ENCODE peak calls at places on chromosome 14, in four cellular contexts. K is IMR-90, W is fibroblast of lung, T is OCI-LY7. D is an unnamed sample.

GRCh38 chr14:54487771-54488170 is 1.0 kb downstream of the GMFB start:
- DNase-seq in W (peak; percentile 65), K (peak; percentile 53), T (no peak), D (no peak)

GRCh38 chr14:61375218-61375617 is 53.8 kb downstream of the PRKCH start:
- DNase-seq in K (no peak), W (no peak), T (no peak), D (no peak)

GRCh38 chr14:24941719-24942118 is 108.2 kb downstream of the STXBP6 start:
- DNase-seq in K (no peak), T (peak; percentile 47), W (no peak), D (peak; percentile 5)

GRCh38 chr14:105022276-105022670 is 1.4 kb upstream of the CDCA4 start:
- DNase-seq in T (no peak), W (no peak), K (no peak), D (no peak)

GRCh38 chr14:26163761-26164160 is 434.1 kb downstream of the NOVA1 start:
- DNase-seq in T (no peak), W (peak; percentile 39), K (peak; percentile 20), D (no peak)

GRCh38 chr14:90508536-90509254 is 111.9 kb downstream of the CALM1 start:
- DNase-seq in T (no peak), K (no peak), W (no peak), D (no peak)

GRCh38 chr14:79745046-79745445 is 466.3 kb downstream of the DIO2 start:
- DNase-seq in T (no peak), W (no peak), K (peak; percentile 16), D (no peak)

GRCh38 chr14:38867561-38868150 is 235.4 kb downstream of the SEC23A start:
- DNase-seq in W (peak; percentile 70), K (peak; percentile 79), T (peak; percentile 76), D (peak; percentile 67)

GRCh38 chr14:20417250-20418186 is 4.2 kb upstream of the TEP1 start:
- DNase-seq in T (peak; percentile 23), K (no peak), W (no peak), D (no peak)

GRCh38 chr14:20631821-20632389 is 9.6 kb downstream of the OR6S1 start:
- DNase-seq in T (no peak), K (peak; percentile 56), W (peak; percentile 49), D (no peak)

GRCh38 chr14:98189077-98189476 is 1082.9 kb downstream of the BCL11B start:
- DNase-seq in T (no peak), W (no peak), K (no peak), D (peak; percentile 78)

GRCh38 chr14:28375295-28375694 is 391.3 kb upstream of the FOXG1 start:
- DNase-seq in K (no peak), T (no peak), W (peak; percentile 56), D (peak; percentile 4)

GRCh38 chr14:32432813-32433538 is 103.9 kb downstream of the AKAP6 start:
- DNase-seq in K (no peak), W (no peak), T (no peak), D (no peak)

GRCh38 chr14:105474478-105475268 is at the start of gene CRIP2:
- DNase-seq in T (no peak), K (peak; percentile 10), W (peak; percentile 41), D (no peak)

GRCh38 chr14:63551338-63551737 is 8.2 kb upstream of the PPP2R5E start:
- DNase-seq in T (no peak), K (peak; percentile 69), W (peak; percentile 25), D (no peak)

GRCh38 chr14:104872469-104873341 is 7.6 kb downstream of the CEP170B start:
- DNase-seq in K (peak; percentile 37), W (peak; percentile 52), T (no peak), D (no peak)

GRCh38 chr14:20164462-20164861 is 25.8 kb downstream of the OR4N5 start:
- DNase-seq in K (no peak), W (no peak), T (no peak), D (no peak)

GRCh38 chr14:75515631-75515999 is 6.7 kb upstream of the BATF start:
- DNase-seq in T (peak; percentile 29), K (no peak), W (no peak), D (no peak)

GRCh38 chr14:59271734-59272133 is 83.3 kb downstream of the DAAM1 start:
- DNase-seq in T (no peak), W (peak; percentile 61), K (peak; percentile 39), D (no peak)

GRCh38 chr14:34050606-34051005 is 99.7 kb upstream of the EGLN3 start:
- DNase-seq in W (peak; percentile 75), T (no peak), K (no peak), D (no peak)

GRCh38 chr14:61452452-61452851 is 131.1 kb downstream of the PRKCH start:
- DNase-seq in W (no peak), T (no peak), K (no peak), D (peak; percentile 92)

GRCh38 chr14:41604793-41605534 is 1.7 kb upstream of the LRFN5 start:
- DNase-seq in W (peak; percentile 89), K (peak; percentile 86), T (no peak), D (no peak)

GRCh38 chr14:59482471-59483331 is 1.5 kb downstream of the L3HYPDH start:
- DNase-seq in W (peak; percentile 95), T (no peak), K (peak; percentile 95), D (no peak)

GRCh38 chr14:79294506-79294905 is 916.8 kb downstream of the DIO2 start:
- DNase-seq in T (no peak), K (peak; percentile 55), W (peak; percentile 53), D (no peak)

GRCh38 chr14:57983235-57983634 is 117.3 kb upstream of the SLC35F4 start:
- DNase-seq in W (no peak), T (no peak), K (no peak), D (no peak)

GRCh38 chr14:102234331-102235264 is 70.4 kb downstream of the MOK start:
- DNase-seq in W (peak; percentile 11), K (no peak), T (no peak), D (no peak)

GRCh38 chr14:31232081-31232480 is 24.5 kb upstream of the HECTD1 start:
- DNase-seq in K (no peak), W (no peak), T (no peak), D (no peak)

GRCh38 chr14:31228533-31228932 is 20.9 kb upstream of the HECTD1 start:
- DNase-seq in T (no peak), K (no peak), W (peak; percentile 9), D (no peak)

GRCh38 chr14:31229009-31229408 is 21.4 kb upstream of the HECTD1 start:
- DNase-seq in T (no peak), K (no peak), W (no peak), D (no peak)

GRCh38 chr14:31230559-31230958 is 23.0 kb upstream of the HECTD1 start:
- DNase-seq in T (no peak), W (no peak), K (no peak), D (no peak)

GRCh38 chr14:31229638-31230229 is 22.1 kb upstream of the HECTD1 start:
- DNase-seq in W (peak; percentile 92), T (no peak), K (peak; percentile 98), D (no peak)
- H2AFZ ChIP-seq in W (no peak overlapping the region), T (no peak overlapping the region), K (peak overlapping the region; percentile 86), D (no peak overlapping the region)

DNA sequence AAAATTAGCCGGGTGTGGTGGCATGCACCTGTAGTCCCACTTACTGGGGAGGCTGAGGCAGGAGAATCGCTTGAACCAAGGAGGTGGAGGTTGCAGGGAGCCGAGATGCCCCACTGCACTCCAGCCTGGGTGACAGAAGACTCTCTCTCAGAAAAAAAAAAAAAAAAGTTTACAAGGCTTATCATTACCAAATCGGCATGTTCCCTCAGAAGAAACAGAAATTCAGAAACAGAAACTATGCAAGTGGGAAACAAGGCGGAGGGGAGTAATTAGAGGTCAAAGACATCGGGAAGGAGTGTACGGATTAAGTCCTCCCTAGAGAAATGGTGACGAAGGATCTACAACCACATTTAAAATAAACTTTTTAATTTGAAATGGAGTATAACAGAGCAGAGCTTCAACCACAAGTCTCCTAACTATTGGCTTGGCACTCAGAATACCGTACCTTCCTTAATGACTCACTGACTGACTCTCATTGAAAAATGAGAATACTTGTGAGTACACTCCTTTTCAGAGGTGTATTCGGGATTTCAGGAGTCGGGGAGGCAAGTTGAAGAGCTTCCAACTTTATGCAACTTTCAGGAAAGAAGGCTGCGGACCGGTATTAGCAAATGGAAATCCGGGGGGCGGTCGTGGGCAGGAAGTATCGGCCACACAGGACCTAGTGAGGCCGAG is 922 bp downstream of the ENTPD5 start:
- DNase-seq in K (peak; percentile 64), W (peak; percentile 89), T (no peak), D (peak; percentile 9)
- H2AFZ ChIP-seq in K (peak overlapping the region; percentile 97), W (peak overlapping the region; percentile 84), T (peak overlapping the region; percentile 92), D (peak overlapping the region; percentile 100)

DNA sequence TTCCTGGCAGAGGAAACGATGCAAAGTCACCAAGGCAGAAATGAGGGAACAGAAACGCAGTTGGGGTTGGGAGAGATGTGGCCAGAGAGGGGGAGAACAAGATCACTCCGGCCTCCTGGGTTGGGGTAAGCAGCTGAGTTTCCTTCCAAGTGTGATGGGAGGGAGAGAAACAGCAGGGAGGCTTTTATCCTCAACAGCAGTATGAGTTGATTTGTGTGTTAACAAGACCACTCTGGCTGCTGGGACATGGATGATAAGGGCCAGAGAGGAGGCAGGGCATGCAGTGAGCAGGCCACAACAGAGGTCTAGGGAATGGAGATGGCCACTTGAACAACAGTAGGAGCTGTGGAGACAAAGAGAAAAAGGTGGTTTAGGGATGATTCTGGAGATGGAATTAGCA is 66.8 kb downstream of the GLRX5 start:
- DNase-seq in K (no peak), T (no peak), W (no peak), D (no peak)
- H2AFZ ChIP-seq in K (no peak overlapping the region), T (no peak overlapping the region), W (no peak overlapping the region), D (no peak overlapping the region)

GRCh38 chr14:51094282-51094821 is 553 bp downstream of the TRIM9 start:
- DNase-seq in K (no peak), T (no peak), W (peak; percentile 7), D (no peak)
- H2AFZ ChIP-seq in K (peak overlapping the region; percentile 47), T (peak overlapping the region; percentile 72), W (no peak overlapping the region), D (peak overlapping the region; percentile 98)

D was measured in DND-41.